ENCODE peak calls at places on chromosomes 13 and 19, in nine cellular contexts. One of them, this sample, is unnamed.

GRCh38 chr19:48511321-48511731 is 309 bp downstream of the LMTK3 start:
- DNase-seq in NCI-H69: no peak
- DNase-seq in mammary epithelial cell: no peak
- DNase-seq in cardiac septum: no peak
- DNase-seq in iris pigment epithelial cell: no peak
- DNase-seq in activated gamma-delta T cell treated with Interleukin-2 at 50 U/mL for 16 hours: no peak
- DNase-seq in left lung: no peak
- DNase-seq in stimulated activated CD4-positive, alpha-beta T cell treated with anti-CD3 and anti-CD28 coated beads, Interleukin-4, amount 100 ng/mL, for 24 hours: peak; percentile 10
- DNase-seq in KG1: no peak
- DNase-seq in this sample: no peak

GRCh38 chr13:27304611-27305010 is 34.0 kb downstream of the RASL11A start:
- DNase-seq in NCI-H69: no peak
- DNase-seq in activated gamma-delta T cell treated with Interleukin-2 at 50 U/mL for 16 hours: no peak
- DNase-seq in cardiac septum: no peak
- DNase-seq in KG1: no peak
- DNase-seq in iris pigment epithelial cell: no peak
- DNase-seq in mammary epithelial cell: no peak
- DNase-seq in stimulated activated CD4-positive, alpha-beta T cell treated with anti-CD3 and anti-CD28 coated beads, Interleukin-4, amount 100 ng/mL, for 24 hours: no peak
- DNase-seq in left lung: no peak
- DNase-seq in this sample: no peak

GRCh38 chr19:35042056-35042730 is 672 bp downstream of the HPN start:
- DNase-seq in activated gamma-delta T cell treated with Interleukin-2 at 50 U/mL for 16 hours: no peak
- DNase-seq in cardiac septum: no peak
- DNase-seq in stimulated activated CD4-positive, alpha-beta T cell treated with anti-CD3 and anti-CD28 coated beads, Interleukin-4, amount 100 ng/mL, for 24 hours: no peak
- DNase-seq in KG1: no peak
- DNase-seq in left lung: peak; percentile 68
- DNase-seq in mammary epithelial cell: no peak
- DNase-seq in NCI-H69: no peak
- DNase-seq in iris pigment epithelial cell: no peak
- DNase-seq in this sample: no peak

GRCh38 chr19:50178320-50178719 is 15.2 kb upstream of the IZUMO2 start:
- DNase-seq in iris pigment epithelial cell: no peak
- DNase-seq in KG1: no peak
- DNase-seq in NCI-H69: no peak
- DNase-seq in activated gamma-delta T cell treated with Interleukin-2 at 50 U/mL for 16 hours: no peak
- DNase-seq in stimulated activated CD4-positive, alpha-beta T cell treated with anti-CD3 and anti-CD28 coated beads, Interleukin-4, amount 100 ng/mL, for 24 hours: no peak
- DNase-seq in left lung: no peak
- DNase-seq in mammary epithelial cell: no peak
- DNase-seq in cardiac septum: no peak
- DNase-seq in this sample: no peak

GRCh38 chr19:31118292-31118925 is 230.8 kb downstream of the TSHZ3 start:
- DNase-seq in activated gamma-delta T cell treated with Interleukin-2 at 50 U/mL for 16 hours: no peak
- DNase-seq in left lung: no peak
- DNase-seq in mammary epithelial cell: no peak
- DNase-seq in NCI-H69: no peak
- DNase-seq in KG1: no peak
- DNase-seq in cardiac septum: peak; percentile 74
- DNase-seq in stimulated activated CD4-positive, alpha-beta T cell treated with anti-CD3 and anti-CD28 coated beads, Interleukin-4, amount 100 ng/mL, for 24 hours: no peak
- DNase-seq in iris pigment epithelial cell: no peak
- DNase-seq in this sample: peak; percentile 16

GRCh38 chr19:54428323-54429175 is 13.3 kb downstream of the TTYH1 start:
- DNase-seq in iris pigment epithelial cell: no peak
- DNase-seq in stimulated activated CD4-positive, alpha-beta T cell treated with anti-CD3 and anti-CD28 coated beads, Interleukin-4, amount 100 ng/mL, for 24 hours: no peak
- DNase-seq in KG1: no peak
- DNase-seq in cardiac septum: no peak
- DNase-seq in activated gamma-delta T cell treated with Interleukin-2 at 50 U/mL for 16 hours: no peak
- DNase-seq in mammary epithelial cell: no peak
- DNase-seq in NCI-H69: no peak
- DNase-seq in left lung: no peak
- DNase-seq in this sample: no peak

GRCh38 chr19:12794196-12794921 is 3.1 kb downstream of the JUNB start:
- DNase-seq in cardiac septum: no peak
- DNase-seq in activated gamma-delta T cell treated with Interleukin-2 at 50 U/mL for 16 hours: no peak
- DNase-seq in NCI-H69: peak; percentile 33
- DNase-seq in iris pigment epithelial cell: peak; percentile 46
- DNase-seq in KG1: no peak
- DNase-seq in mammary epithelial cell: no peak
- DNase-seq in left lung: no peak
- DNase-seq in stimulated activated CD4-positive, alpha-beta T cell treated with anti-CD3 and anti-CD28 coated beads, Interleukin-4, amount 100 ng/mL, for 24 hours: no peak
- DNase-seq in this sample: peak; percentile 93

GRCh38 chr13:111912453-111912866 is 154.5 kb upstream of the SOX1 start:
- DNase-seq in NCI-H69: no peak
- DNase-seq in activated gamma-delta T cell treated with Interleukin-2 at 50 U/mL for 16 hours: no peak
- DNase-seq in iris pigment epithelial cell: no peak
- DNase-seq in stimulated activated CD4-positive, alpha-beta T cell treated with anti-CD3 and anti-CD28 coated beads, Interleukin-4, amount 100 ng/mL, for 24 hours: no peak
- DNase-seq in cardiac septum: no peak
- DNase-seq in KG1: no peak
- DNase-seq in mammary epithelial cell: no peak
- DNase-seq in left lung: no peak
- DNase-seq in this sample: no peak

GRCh38 chr13:25310891-25311290 is 9.5 kb downstream of the NUP58 start:
- DNase-seq in KG1: no peak
- DNase-seq in iris pigment epithelial cell: no peak
- DNase-seq in mammary epithelial cell: no peak
- DNase-seq in activated gamma-delta T cell treated with Interleukin-2 at 50 U/mL for 16 hours: no peak
- DNase-seq in left lung: no peak
- DNase-seq in cardiac septum: no peak
- DNase-seq in NCI-H69: no peak
- DNase-seq in stimulated activated CD4-positive, alpha-beta T cell treated with anti-CD3 and anti-CD28 coated beads, Interleukin-4, amount 100 ng/mL, for 24 hours: no peak
- DNase-seq in this sample: no peak

This sample was measured in mesenchymal stem cell.